ENCODE peak calls at places on chromosomes 13 and 19, in ten cellular contexts. Y, L, O, P, G, U, H, E, K and Z are unnamed samples.
A peak's percentile ranks its signal among the peaks of the same experiment; 100 is the strongest.

GRCh38 chr13:50685491-50685890 is 158.0 kb downstream of the DLEU7 start:
- DNase-seq in Y (no peak), L (no peak), O (peak; percentile 36), P (peak; percentile 21), G (peak; percentile 43), U (peak; percentile 87), H (no peak), E (no peak), K (peak; percentile 15), Z (peak; percentile 12)

GRCh38 chr13:35836476-35836875 is 294.7 kb downstream of the DCLK1 start:
- DNase-seq in Y (no peak), L (no peak), O (no peak), P (no peak), G (no peak), U (no peak), H (no peak), E (no peak), K (no peak), Z (no peak)

GRCh38 chr13:80527400-80527799 is 186.5 kb upstream of the SPRY2 start:
- DNase-seq in Y (no peak), L (no peak), O (no peak), P (no peak), G (no peak), U (no peak), H (no peak), E (no peak), K (no peak), Z (no peak)

GRCh38 chr13:47420568-47420967 is 523.7 kb upstream of the HTR2A start:
- DNase-seq in Y (no peak), L (no peak), O (peak; percentile 2), P (peak; percentile 33), G (no peak), U (peak; percentile 32), H (no peak), E (no peak), K (no peak), Z (no peak)

GRCh38 chr13:71524245-71525002 is 342.6 kb downstream of the DACH1 start:
- DNase-seq in Y (no peak), L (no peak), O (no peak), P (peak; percentile 54), G (no peak), U (no peak), H (no peak), E (no peak), K (no peak), Z (peak; percentile 50)

GRCh38 chr13:111630411-111630810 is 310.0 kb downstream of the TEX29 start:
- DNase-seq in Y (no peak), L (no peak), O (no peak), P (no peak), G (no peak), U (no peak), H (no peak), E (no peak), K (no peak), Z (peak; percentile 64)

GRCh38 chr13:62040806-62041205 is 625.2 kb upstream of the PCDH20 start:
- DNase-seq in Y (no peak), L (no peak), O (no peak), P (no peak), G (no peak), U (no peak), H (no peak), E (no peak), K (no peak), Z (no peak)

GRCh38 chr13:97977376-97977705 is 23.9 kb downstream of the IPO5 start:
- DNase-seq in Y (no peak), L (no peak), O (no peak), P (peak; percentile 28), G (peak; percentile 2), U (peak; percentile 7), H (no peak), E (no peak), K (no peak), Z (no peak)

GRCh38 chr13:20801704-20802103 is 27.9 kb upstream of the EEF1AKMT1 start:
- DNase-seq in Y (no peak), L (no peak), O (peak; percentile 62), P (no peak), G (no peak), U (no peak), H (no peak), E (no peak), K (no peak), Z (no peak)

GRCh38 chr13:65461590-65461989 is 1768.5 kb downstream of the PCDH9 start:
- DNase-seq in Y (no peak), L (no peak), O (peak; percentile 45), P (peak; percentile 94), G (no peak), U (no peak), H (no peak), E (no peak), K (no peak), Z (peak; percentile 29)

GRCh38 chr13:86572115-86572514 is 772.9 kb upstream of the SLITRK6 start:
- DNase-seq in Y (no peak), L (no peak), O (peak; percentile 96), P (peak; percentile 33), G (no peak), U (peak; percentile 1), H (no peak), E (no peak), K (no peak), Z (no peak)

GRCh38 chr19:40810160-40810559 is 11.2 kb downstream of the EGLN2 start:
- DNase-seq in Y (no peak), L (no peak), O (no peak), P (no peak), G (no peak), U (no peak), H (no peak), E (no peak), K (no peak), Z (no peak)

GRCh38 chr19:3346677-3347353 is 19.6 kb upstream of the NFIC start:
- DNase-seq in Y (no peak), L (no peak), O (no peak), P (peak; percentile 87), G (no peak), U (no peak), H (no peak), E (no peak), K (peak; percentile 62), Z (no peak)

GRCh38 chr13:71864981-71865857 is 1.8 kb downstream of the DACH1 start:
- DNase-seq in Y (no peak), L (peak; percentile 9), O (no peak), P (peak; percentile 51), G (peak; percentile 51), U (no peak), H (peak; percentile 4), E (no peak), K (no peak), Z (peak; percentile 85)

GRCh38 chr13:45142440-45143345 is 22.4 kb downstream of the GTF2F2 start:
- DNase-seq in Y (no peak), L (no peak), O (no peak), P (peak; percentile 17), G (no peak), U (peak; percentile 95), H (no peak), E (no peak), K (no peak), Z (peak; percentile 5)

GRCh38 chr19:55251296-55252081 is 7.3 kb downstream of the PPP6R1 start:
- DNase-seq in Y (no peak), L (peak; percentile 82), O (peak; percentile 59), P (no peak), G (no peak), U (no peak), H (peak; percentile 62), E (no peak), K (no peak), Z (no peak)

GRCh38 chr13:91017669-91018053 is 329.8 kb upstream of the MIR17HG start:
- DNase-seq in Y (no peak), L (no peak), O (peak; percentile 30), P (no peak), G (no peak), U (no peak), H (no peak), E (peak; percentile 41), K (no peak), Z (no peak)

GRCh38 chr19:51258761-51259160 is 7.9 kb downstream of the SIGLECL1 start:
- DNase-seq in Y (no peak), L (no peak), O (no peak), P (no peak), G (no peak), U (no peak), H (no peak), E (no peak), K (no peak), Z (no peak)

GRCh38 chr13:107329991-107330390 is 762.1 kb upstream of the ARGLU1 start:
- DNase-seq in Y (no peak), L (no peak), O (no peak), P (no peak), G (peak; percentile 0), U (no peak), H (no peak), E (no peak), K (no peak), Z (no peak)

GRCh38 chr19:6833166-6833790 is 54.1 kb upstream of the ADGRE1 start:
- DNase-seq in Y (no peak), L (no peak), O (no peak), P (no peak), G (no peak), U (no peak), H (no peak), E (no peak), K (no peak), Z (no peak)

GRCh38 chr13:112883241-112883945 is 85.6 kb upstream of the MCF2L start:
- DNase-seq in Y (no peak), L (no peak), O (no peak), P (no peak), G (no peak), U (no peak), H (no peak), E (no peak), K (no peak), Z (no peak)

GRCh38 chr13:47114030-47114429 is 217.2 kb upstream of the HTR2A start:
- DNase-seq in Y (no peak), L (no peak), O (no peak), P (peak; percentile 45), G (no peak), U (no peak), H (no peak), E (no peak), K (no peak), Z (no peak)

GRCh38 chr19:35348909-35349611 is 1.4 kb downstream of the FFAR1 start:
- DNase-seq in Y (no peak), L (no peak), O (no peak), P (no peak), G (no peak), U (no peak), H (peak; percentile 4), E (no peak), K (no peak), Z (peak; percentile 61)

GRCh38 chr19:55581828-55582223 is 1.2 kb upstream of the ZNF579 start:
- DNase-seq in Y (no peak), L (no peak), O (no peak), P (no peak), G (no peak), U (no peak), H (no peak), E (peak; percentile 88), K (no peak), Z (peak; percentile 82)

GRCh38 chr13:80116107-80116506 is 224.8 kb downstream of the SPRY2 start:
- DNase-seq in Y (no peak), L (no peak), O (no peak), P (peak; percentile 87), G (no peak), U (peak; percentile 33), H (no peak), E (no peak), K (no peak), Z (no peak)

GRCh38 chr13:99367106-99367616 is 60.0 kb upstream of the GPR183 start:
- DNase-seq in Y (no peak), L (peak; percentile 67), O (no peak), P (no peak), G (peak; percentile 72), U (no peak), H (no peak), E (no peak), K (no peak), Z (no peak)

GRCh38 chr19:7722231-7722651 is 9.7 kb downstream of the CLEC4G start:
- DNase-seq in Y (no peak), L (no peak), O (no peak), P (no peak), G (no peak), U (no peak), H (no peak), E (no peak), K (no peak), Z (no peak)